ENCODE peak calls at places on chromosomes 2 and 18, in eight cellular contexts. One of them, this sample, is unnamed. For H3K9me3 and H3K4me1, the result is how much of the 10 kb centered on the place peaks cover.

GRCh38 chr2:239790313-239790712 is 234.8 kb downstream of the NDUFA10 start:
- DNase-seq in OCI-LY7: no peak
- DNase-seq in adrenal gland: no peak
- DNase-seq in left lung: no peak
- DNase-seq in A549: no peak
- DNase-seq in psoas muscle: no peak
- DNase-seq in lower lobe of right lung: peak
- DNase-seq in A673: no peak
- DNase-seq in this sample: no peak

GRCh38 chr2:25558262-25558661 is 115.1 kb downstream of the DTNB start:
- DNase-seq in OCI-LY7: peak
- DNase-seq in adrenal gland: no peak
- DNase-seq in left lung: no peak
- DNase-seq in A549: no peak
- DNase-seq in psoas muscle: no peak
- DNase-seq in lower lobe of right lung: no peak
- DNase-seq in A673: peak
- DNase-seq in this sample: no peak

GRCh38 chr2:114049826-114050225 is 159.9 kb downstream of the ACTR3 start:
- DNase-seq in OCI-LY7: no peak
- DNase-seq in adrenal gland: no peak
- DNase-seq in left lung: no peak
- DNase-seq in A549: no peak
- DNase-seq in psoas muscle: no peak
- DNase-seq in lower lobe of right lung: no peak
- DNase-seq in A673: no peak
- DNase-seq in this sample: no peak

GRCh38 chr18:50044402-50044801 is 150.5 kb downstream of the MYO5B start:
- DNase-seq in OCI-LY7: no peak
- DNase-seq in adrenal gland: no peak
- DNase-seq in left lung: no peak
- DNase-seq in A549: no peak
- DNase-seq in psoas muscle: no peak
- DNase-seq in lower lobe of right lung: no peak
- DNase-seq in A673: no peak
- DNase-seq in this sample: no peak

GRCh38 chr2:171009386-171009785 is 80.3 kb downstream of the GORASP2 start:
- DNase-seq in OCI-LY7: no peak
- DNase-seq in adrenal gland: no peak
- DNase-seq in left lung: no peak
- DNase-seq in A549: no peak
- DNase-seq in psoas muscle: no peak
- DNase-seq in lower lobe of right lung: no peak
- DNase-seq in A673: no peak
- DNase-seq in this sample: no peak

GRCh38 chr18:63161032-63161727 is 158.4 kb downstream of the BCL2 start:
- DNase-seq in OCI-LY7: peak
- DNase-seq in adrenal gland: no peak
- DNase-seq in left lung: no peak
- DNase-seq in A549: no peak
- DNase-seq in psoas muscle: no peak
- DNase-seq in lower lobe of right lung: no peak
- DNase-seq in A673: no peak
- DNase-seq in this sample: no peak

GRCh38 chr18:13222371-13223281 is 4.1 kb downstream of the LDLRAD4 start:
- DNase-seq in OCI-LY7: no peak
- DNase-seq in adrenal gland: peak
- DNase-seq in left lung: peak
- DNase-seq in A549: no peak
- DNase-seq in psoas muscle: peak
- DNase-seq in lower lobe of right lung: peak
- DNase-seq in A673: peak
- DNase-seq in this sample: no peak

GRCh38 chr2:182649316-182649715 is 66.7 kb upstream of the DNAJC10 start:
- DNase-seq in OCI-LY7: peak
- DNase-seq in adrenal gland: no peak
- DNase-seq in left lung: no peak
- DNase-seq in A549: peak
- DNase-seq in psoas muscle: no peak
- DNase-seq in lower lobe of right lung: no peak
- DNase-seq in A673: peak
- DNase-seq in this sample: peak

GRCh38 chr2:63983986-63984605 is 35.1 kb downstream of the VPS54 start:
- DNase-seq in OCI-LY7: no peak
- DNase-seq in adrenal gland: no peak
- DNase-seq in left lung: no peak
- DNase-seq in A549: peak
- DNase-seq in psoas muscle: no peak
- DNase-seq in lower lobe of right lung: no peak
- DNase-seq in A673: no peak
- DNase-seq in this sample: no peak

GRCh38 chr18:23703057-23703986 is 14.1 kb downstream of the LAMA3 start:
- DNase-seq in OCI-LY7: peak
- DNase-seq in adrenal gland: no peak
- DNase-seq in left lung: no peak
- DNase-seq in A549: peak
- DNase-seq in psoas muscle: no peak
- DNase-seq in lower lobe of right lung: no peak
- DNase-seq in A673: peak
- DNase-seq in this sample: peak

GRCh38 chr18:25164837-25165791 is 186.9 kb downstream of the ZNF521 start:
- DNase-seq in OCI-LY7: no peak
- DNase-seq in adrenal gland: no peak
- DNase-seq in left lung: no peak
- DNase-seq in A549: no peak
- DNase-seq in psoas muscle: no peak
- DNase-seq in lower lobe of right lung: no peak
- DNase-seq in A673: peak
- DNase-seq in this sample: no peak

GRCh38 chr2:64141711-64142405 is 2.4 kb downstream of the PELI1 start:
- DNase-seq in OCI-LY7: peak
- DNase-seq in adrenal gland: no peak
- DNase-seq in left lung: no peak
- DNase-seq in A549: no peak
- DNase-seq in psoas muscle: no peak
- DNase-seq in lower lobe of right lung: no peak
- DNase-seq in A673: no peak
- DNase-seq in this sample: no peak

GRCh38 chr18:63346031-63346430 is 21.0 kb downstream of the KDSR start:
- DNase-seq in OCI-LY7: no peak
- DNase-seq in adrenal gland: no peak
- DNase-seq in left lung: no peak
- DNase-seq in A549: no peak
- DNase-seq in psoas muscle: no peak
- DNase-seq in lower lobe of right lung: no peak
- DNase-seq in A673: no peak
- DNase-seq in this sample: no peak

GRCh38 chr2:224608104-224608503 is 22.9 kb upstream of the CUL3 start:
- DNase-seq in OCI-LY7: no peak
- DNase-seq in adrenal gland: no peak
- DNase-seq in left lung: no peak
- DNase-seq in A549: peak
- DNase-seq in psoas muscle: no peak
- DNase-seq in lower lobe of right lung: no peak
- DNase-seq in A673: no peak
- DNase-seq in this sample: no peak

GRCh38 chr18:66393463-66393862 is 210.4 kb downstream of the CDH19 start:
- DNase-seq in OCI-LY7: no peak
- DNase-seq in adrenal gland: no peak
- DNase-seq in left lung: no peak
- DNase-seq in A549: no peak
- DNase-seq in psoas muscle: no peak
- DNase-seq in lower lobe of right lung: no peak
- DNase-seq in A673: no peak
- DNase-seq in this sample: no peak

GRCh38 chr2:182173944-182174622 is 188.4 kb downstream of the PPP1R1C start:
- DNase-seq in OCI-LY7: no peak
- DNase-seq in adrenal gland: no peak
- DNase-seq in left lung: no peak
- DNase-seq in A549: no peak
- DNase-seq in psoas muscle: no peak
- DNase-seq in lower lobe of right lung: no peak
- DNase-seq in A673: no peak
- DNase-seq in this sample: no peak

GRCh38 chr2:101399001-101399794 is 11.9 kb upstream of the CREG2 start:
- DNase-seq in OCI-LY7: no peak
- DNase-seq in adrenal gland: no peak
- DNase-seq in left lung: no peak
- DNase-seq in A549: no peak
- DNase-seq in psoas muscle: no peak
- DNase-seq in lower lobe of right lung: no peak
- DNase-seq in A673: no peak
- DNase-seq in this sample: no peak

GRCh38 chr2:162840598-162841246 is 2.2 kb upstream of the KCNH7 start:
- DNase-seq in OCI-LY7: peak
- DNase-seq in adrenal gland: peak
- DNase-seq in left lung: peak
- DNase-seq in A549: peak
- DNase-seq in psoas muscle: no peak
- DNase-seq in lower lobe of right lung: no peak
- DNase-seq in A673: peak
- DNase-seq in this sample: peak

GRCh38 chr2:66434679-66435548 is at the start of gene MEIS1:
- DNase-seq in OCI-LY7: peak
- DNase-seq in adrenal gland: peak
- DNase-seq in left lung: peak
- DNase-seq in A549: peak
- DNase-seq in psoas muscle: peak
- DNase-seq in lower lobe of right lung: peak
- DNase-seq in A673: peak
- DNase-seq in this sample: peak

GRCh38 chr18:54388203-54389142 is 30.8 kb downstream of the C18orf54 start:
- DNase-seq in OCI-LY7: peak
- DNase-seq in adrenal gland: no peak
- DNase-seq in left lung: peak
- DNase-seq in A549: peak
- DNase-seq in psoas muscle: no peak
- DNase-seq in lower lobe of right lung: no peak
- DNase-seq in A673: peak
- DNase-seq in this sample: peak

GRCh38 chr18:13799396-13799795 is 24.6 kb upstream of the MC5R start:
- DNase-seq in OCI-LY7: no peak
- DNase-seq in adrenal gland: no peak
- DNase-seq in left lung: no peak
- DNase-seq in A549: no peak
- DNase-seq in psoas muscle: no peak
- DNase-seq in lower lobe of right lung: no peak
- DNase-seq in A673: no peak
- DNase-seq in this sample: no peak

DNA sequence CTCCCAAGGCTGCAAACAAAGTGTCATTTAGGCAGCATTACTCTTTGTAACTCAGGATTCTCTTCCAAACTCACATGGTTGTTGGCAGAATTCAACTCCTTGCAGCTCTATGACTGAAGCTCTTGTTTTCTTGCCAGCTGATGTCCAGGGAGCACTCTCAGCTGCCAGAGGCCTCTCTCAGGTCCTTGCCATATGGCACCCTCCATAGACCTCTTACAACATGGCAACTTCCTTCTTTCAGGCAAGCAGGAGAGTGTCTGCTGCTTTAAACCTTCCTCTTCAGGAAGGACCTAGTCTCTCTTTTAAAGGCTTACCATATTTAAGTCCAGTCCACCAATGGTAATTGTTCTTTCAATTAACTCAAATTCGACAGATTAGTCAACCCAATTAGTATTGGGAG is 893.3 kb upstream of the ZEB2 start:
- DNase-seq in OCI-LY7: peak
- DNase-seq in adrenal gland: no peak
- DNase-seq in left lung: no peak
- DNase-seq in A549: no peak
- DNase-seq in psoas muscle: no peak
- DNase-seq in lower lobe of right lung: no peak
- DNase-seq in A673: no peak
- DNase-seq in this sample: no peak
- H3K9me3 ChIP-seq in OCI-LY7: half or more
- H3K9me3 ChIP-seq in adrenal gland: under half
- H3K9me3 ChIP-seq in left lung: under half
- H3K9me3 ChIP-seq in A549: under half
- H3K9me3 ChIP-seq in psoas muscle: under half
- H3K9me3 ChIP-seq in lower lobe of right lung: under half
- H3K9me3 ChIP-seq in A673: under half
- H3K9me3 ChIP-seq in this sample: under half

GRCh38 chr2:197804049-197804757 is at the start of gene PLCL1:
- DNase-seq in OCI-LY7: peak
- DNase-seq in adrenal gland: peak
- DNase-seq in left lung: peak
- DNase-seq in A549: peak
- DNase-seq in psoas muscle: peak
- DNase-seq in lower lobe of right lung: peak
- DNase-seq in A673: peak
- DNase-seq in this sample: peak
- H3K4me1 ChIP-seq in OCI-LY7: under half
- H3K4me1 ChIP-seq in adrenal gland: under half
- H3K4me1 ChIP-seq in left lung: under half
- H3K4me1 ChIP-seq in A549: under half
- H3K4me1 ChIP-seq in psoas muscle: under half
- H3K4me1 ChIP-seq in lower lobe of right lung: under half
- H3K4me1 ChIP-seq in A673: under half
- H3K4me1 ChIP-seq in this sample: under half

DNA sequence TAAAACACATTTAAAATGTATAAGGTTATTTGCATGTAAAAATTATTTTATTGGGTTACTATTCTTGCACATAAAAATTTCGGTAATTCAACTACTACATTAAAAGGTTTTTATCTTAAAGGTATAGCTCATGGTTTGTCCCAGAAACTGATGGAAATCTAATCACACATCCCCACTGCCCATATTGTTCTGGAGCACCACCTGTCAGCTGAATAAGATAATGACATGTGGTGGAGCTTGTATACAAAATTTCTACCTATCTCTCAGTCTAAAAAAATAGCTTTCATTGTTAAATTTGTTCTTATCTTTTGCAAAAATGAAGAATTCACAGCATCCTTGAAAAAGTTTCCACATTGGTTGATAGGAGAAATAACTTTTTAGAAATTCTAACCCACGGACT is 18.3 kb downstream of the ERBB4 start:
- DNase-seq in OCI-LY7: no peak
- DNase-seq in adrenal gland: no peak
- DNase-seq in left lung: no peak
- DNase-seq in A549: peak
- DNase-seq in psoas muscle: no peak
- DNase-seq in lower lobe of right lung: no peak
- DNase-seq in A673: peak
- DNase-seq in this sample: peak
- TF ChIP-seq CTCF in OCI-LY7: peak
- TF ChIP-seq CTCF in adrenal gland: no peak
- TF ChIP-seq CTCF in left lung: peak
- TF ChIP-seq CTCF in A549: peak
- TF ChIP-seq CTCF in psoas muscle: peak
- TF ChIP-seq CTCF in lower lobe of right lung: no peak
- TF ChIP-seq CTCF in A673: peak
- TF ChIP-seq CTCF in this sample: no peak

DNA sequence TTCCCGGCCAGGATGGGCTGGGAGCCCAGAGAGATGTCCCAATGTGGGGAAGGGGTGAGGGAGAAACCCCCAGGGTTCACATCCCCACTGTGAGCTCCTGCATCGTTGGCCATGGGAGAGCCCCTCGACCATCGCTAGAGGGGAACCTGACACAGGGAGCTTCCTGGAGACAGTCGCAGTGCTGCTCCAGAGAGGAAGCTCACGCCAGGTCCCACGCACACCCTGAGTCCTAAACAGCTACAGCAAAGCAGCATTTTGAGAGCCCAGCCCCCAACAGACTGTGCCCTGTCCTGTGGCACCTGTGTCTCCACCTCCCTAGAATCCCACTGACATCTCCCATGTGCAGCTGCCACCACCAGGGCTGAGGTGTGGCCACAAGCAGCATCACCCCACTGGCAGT is 468.0 kb upstream of the SALL3 start:
- DNase-seq in OCI-LY7: no peak
- DNase-seq in adrenal gland: no peak
- DNase-seq in left lung: no peak
- DNase-seq in A549: no peak
- DNase-seq in psoas muscle: no peak
- DNase-seq in lower lobe of right lung: no peak
- DNase-seq in A673: no peak
- DNase-seq in this sample: no peak
- H3K9me3 ChIP-seq in OCI-LY7: under half
- H3K9me3 ChIP-seq in adrenal gland: under half
- H3K9me3 ChIP-seq in left lung: under half
- H3K9me3 ChIP-seq in A549: under half
- H3K9me3 ChIP-seq in psoas muscle: under half
- H3K9me3 ChIP-seq in lower lobe of right lung: under half
- H3K9me3 ChIP-seq in A673: under half
- H3K9me3 ChIP-seq in this sample: under half

This sample was measured in Caco-2.